ENCODE peak calls at places on chromosome 18, in nine cellular contexts. V is HT-29; U is activated T-helper 1 cell treated with anti-CD3 and anti-CD28 coated beads, Interleukin-2, amount 50 U/mL, for 16 hours; H is activated CD4-positive, alpha-beta T cell treated with anti-CD3 and anti-CD28 coated beads for 24 hours; T is cardiac muscle cell; K is MCF 10A; P is NCI-H748 treated with DMSO at 0.1 percent for 48 hours; Q is T-helper 9 cell; S is NCI-H1417. M is an unnamed sample.

GRCh38 chr18:13374096-13374467 is 155.5 kb downstream of the LDLRAD4 start:
- DNase-seq in S (no peak), H (no peak), Q (no peak), P (no peak), V (no peak), T (no peak), U (no peak), K (no peak), M (no peak)

GRCh38 chr18:28086530-28087172 is 90.3 kb downstream of the CDH2 start:
- DNase-seq in H (no peak), V (no peak), T (peak; percentile 87), K (peak; percentile 51), U (no peak), S (no peak), P (no peak), Q (no peak), M (no peak)

GRCh38 chr18:31977270-31977872 is 34.4 kb upstream of the TRAPPC8 start:
- DNase-seq in T (peak; percentile 66), P (peak; percentile 20), K (peak; percentile 56), H (no peak), S (peak; percentile 33), V (peak; percentile 23), U (no peak), Q (peak; percentile 11), M (peak; percentile 1)

GRCh38 chr18:47901624-47902362 is 28.7 kb downstream of the SMAD2 start:
- DNase-seq in T (peak; percentile 42), S (no peak), K (no peak), H (no peak), P (no peak), Q (no peak), V (no peak), U (no peak), M (no peak)

GRCh38 chr18:79819951-79820351 is 22.2 kb downstream of the KCNG2 start:
- DNase-seq in S (no peak), U (no peak), T (peak; percentile 6), K (no peak), H (no peak), P (no peak), V (no peak), Q (no peak), M (no peak)

GRCh38 chr18:22188551-22189267 is 19.3 kb downstream of the GATA6 start:
- DNase-seq in S (no peak), U (no peak), K (no peak), Q (no peak), H (no peak), V (no peak), T (peak; percentile 64), P (no peak), M (no peak)

GRCh38 chr18:35430721-35431441 is 53.7 kb upstream of the ZNF396 start:
- DNase-seq in V (no peak), P (no peak), K (no peak), H (no peak), S (no peak), U (no peak), Q (no peak), T (peak; percentile 61), M (no peak)

GRCh38 chr18:36107477-36107876 is 21.7 kb downstream of the SLC39A6 start:
- DNase-seq in T (no peak), Q (no peak), U (no peak), P (no peak), K (no peak), S (no peak), V (no peak), H (no peak), M (no peak)

GRCh38 chr18:77116201-77117080 is 16.1 kb downstream of the MBP start:
- DNase-seq in V (no peak), S (no peak), H (no peak), U (no peak), P (no peak), Q (no peak), K (no peak), T (no peak), M (no peak)

GRCh38 chr18:76365561-76365960 is 129.5 kb downstream of the ZNF516 start:
- DNase-seq in U (no peak), V (no peak), S (no peak), P (no peak), Q (no peak), H (no peak), T (no peak), K (no peak), M (no peak)